ENCODE peak calls at places on chromosomes 16 and 17, in eight cellular contexts. W is epithelial cell of prostate, N is A549, S is left ventricle myocardium inferior, Q is SK-N-SH, V is A673, X is mesendoderm, M is MM.1S. O is an unnamed sample.

GRCh38 chr17:65537343-65537844 is 24.1 kb downstream of the AXIN2 start:
- DNase-seq in W (no peak), N (no peak), S (no peak), Q (no peak), V (no peak), X (no peak), M (no peak), O (no peak)

GRCh38 chr17:61862105-61862574 is 1.2 kb downstream of the BRIP1 start:
- DNase-seq in W (no peak), N (no peak), S (no peak), Q (no peak), V (no peak), X (peak), M (no peak), O (no peak)

GRCh38 chr16:10566613-10567012 is 13.8 kb downstream of the EMP2 start:
- DNase-seq in W (no peak), N (no peak), S (no peak), Q (no peak), V (no peak), X (peak), M (no peak), O (no peak)

GRCh38 chr16:53282975-53283946 is 151.0 kb upstream of the RBL2 start:
- DNase-seq in W (no peak), N (peak), S (no peak), Q (peak), V (peak), X (peak), M (peak), O (no peak)

GRCh38 chr16:85436636-85437160 is 176.4 kb upstream of the GSE1 start:
- DNase-seq in W (no peak), N (no peak), S (no peak), Q (no peak), V (no peak), X (peak), M (no peak), O (peak)

GRCh38 chr17:36149296-36149820 is 27.1 kb downstream of the TBC1D3B start:
- DNase-seq in W (no peak), N (no peak), S (peak), Q (no peak), V (no peak), X (no peak), M (no peak), O (peak)

GRCh38 chr17:79047291-79047920 is 23.4 kb downstream of the C1QTNF1 start:
- DNase-seq in W (no peak), N (no peak), S (no peak), Q (no peak), V (no peak), X (no peak), M (no peak), O (peak)

GRCh38 chr17:79414520-79415065 is 196.3 kb downstream of the RBFOX3 start:
- DNase-seq in W (no peak), N (no peak), S (no peak), Q (no peak), V (no peak), X (no peak), M (no peak), O (no peak)

GRCh38 chr16:56645311-56645710 is 6.4 kb upstream of the MT1B start:
- DNase-seq in W (no peak), N (no peak), S (no peak), Q (no peak), V (no peak), X (no peak), M (no peak), O (no peak)

GRCh38 chr16:53071748-53072301 is 17.0 kb downstream of the CHD9 start:
- DNase-seq in W (no peak), N (no peak), S (peak), Q (peak), V (peak), X (no peak), M (no peak), O (no peak)

GRCh38 chr16:60648260-60648659 is 1388.0 kb downstream of the CDH8 start:
- DNase-seq in W (no peak), N (no peak), S (no peak), Q (no peak), V (no peak), X (no peak), M (no peak), O (no peak)

GRCh38 chr16:4706871-4707270 is 13.5 kb downstream of the NUDT16L1 start:
- DNase-seq in W (no peak), N (no peak), S (no peak), Q (no peak), V (no peak), X (no peak), M (no peak), O (no peak)

GRCh38 chr16:68744744-68745280 is 7.7 kb downstream of the CDH1 start:
- DNase-seq in W (peak), N (peak), S (no peak), Q (no peak), V (no peak), X (peak), M (no peak), O (no peak)

GRCh38 chr17:34776454-34776853 is 184.8 kb downstream of the CCT6B start:
- DNase-seq in W (no peak), N (no peak), S (no peak), Q (peak), V (no peak), X (no peak), M (no peak), O (no peak)

GRCh38 chr17:38598536-38598935 is 7.2 kb downstream of the SRCIN1 start:
- DNase-seq in W (peak), N (peak), S (no peak), Q (peak), V (peak), X (peak), M (peak), O (no peak)

GRCh38 chr16:86962913-86963312 is 354.3 kb downstream of the C16orf95 start:
- DNase-seq in W (no peak), N (no peak), S (no peak), Q (no peak), V (no peak), X (no peak), M (no peak), O (no peak)

GRCh38 chr16:23286131-23286532 is 16.0 kb upstream of the SCNN1B start:
- DNase-seq in W (peak), N (no peak), S (no peak), Q (no peak), V (no peak), X (no peak), M (no peak), O (no peak)

GRCh38 chr16:70512456-70512855 is 10.9 kb downstream of the COG4 start:
- DNase-seq in W (peak), N (no peak), S (no peak), Q (no peak), V (no peak), X (no peak), M (no peak), O (no peak)

GRCh38 chr17:62781826-62782225 is 26.3 kb downstream of the MARCHF10 start:
- DNase-seq in W (no peak), N (no peak), S (no peak), Q (no peak), V (no peak), X (no peak), M (no peak), O (no peak)

GRCh38 chr17:7712111-7712771 is 5.3 kb upstream of the DNAH2 start:
- DNase-seq in W (no peak), N (no peak), S (no peak), Q (peak), V (peak), X (peak), M (no peak), O (no peak)

GRCh38 chr17:40031706-40032105 is 16.5 kb downstream of the CSF3 start:
- DNase-seq in W (no peak), N (no peak), S (no peak), Q (no peak), V (no peak), X (no peak), M (no peak), O (peak)

GRCh38 chr16:56362706-56363105 is 62.6 kb downstream of the AMFR start:
- DNase-seq in W (no peak), N (no peak), S (no peak), Q (no peak), V (no peak), X (no peak), M (no peak), O (peak)

GRCh38 chr17:51347851-51348584 is 87.7 kb downstream of the UTP18 start:
- DNase-seq in W (no peak), N (no peak), S (no peak), Q (no peak), V (no peak), X (no peak), M (no peak), O (no peak)

GRCh38 chr17:80832266-80832676 is 159.4 kb upstream of the CHMP6 start:
- DNase-seq in W (no peak), N (peak), S (no peak), Q (peak), V (peak), X (peak), M (no peak), O (peak)

GRCh38 chr16:22152316-22152715 is 10.0 kb upstream of the SDR42E2 start:
- DNase-seq in W (no peak), N (no peak), S (no peak), Q (no peak), V (no peak), X (no peak), M (no peak), O (no peak)

GRCh38 chr17:17154981-17155380 is 51.2 kb downstream of the PLD6 start:
- DNase-seq in W (no peak), N (no peak), S (no peak), Q (no peak), V (no peak), X (no peak), M (no peak), O (no peak)
- H3K27ac ChIP-seq in W (peak), N (no peak), S (no peak), Q (no peak), V (no peak), X (no peak), M (no peak), O (no peak)

DNA sequence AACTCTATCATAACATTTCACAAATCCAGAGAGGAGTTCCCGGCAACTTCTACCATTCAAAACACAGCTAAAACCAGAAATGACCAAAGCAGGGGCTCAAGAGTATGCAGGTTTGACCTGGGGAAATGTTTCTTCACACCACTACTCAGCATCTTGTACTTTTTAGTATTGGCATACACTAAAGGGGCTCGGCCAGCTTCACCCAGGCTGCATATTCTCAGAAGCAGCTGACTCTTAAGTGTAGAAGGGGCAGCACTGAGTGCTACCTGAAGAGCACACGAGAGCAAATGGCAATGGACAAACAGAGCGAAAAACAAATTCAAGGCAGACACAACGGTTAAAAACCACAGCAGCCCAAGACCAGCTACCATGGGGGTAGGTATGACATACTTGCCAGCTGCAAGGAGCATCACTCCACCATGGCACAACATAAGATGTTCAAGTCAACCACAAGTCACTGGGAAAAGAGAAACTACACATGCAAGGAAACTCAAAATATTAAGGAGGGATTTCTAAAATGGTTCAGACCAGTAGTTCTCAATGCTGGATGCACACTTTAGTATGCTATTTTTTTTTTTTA is 34.4 kb downstream of the N4BP1 start:
- DNase-seq in W (no peak), N (no peak), S (no peak), Q (no peak), V (no peak), X (no peak), M (no peak), O (no peak)
- H3K27ac ChIP-seq in W (no peak), N (no peak), S (no peak), Q (no peak), V (no peak), X (no peak), M (no peak), O (no peak)

GRCh38 chr16:805474-805873 is 4.9 kb upstream of the GNG13 start:
- DNase-seq in W (no peak), N (no peak), S (no peak), Q (no peak), V (no peak), X (no peak), M (no peak), O (no peak)
- H3K27ac ChIP-seq in W (no peak), N (no peak), S (no peak), Q (no peak), V (no peak), X (no peak), M (no peak), O (no peak)

DNA sequence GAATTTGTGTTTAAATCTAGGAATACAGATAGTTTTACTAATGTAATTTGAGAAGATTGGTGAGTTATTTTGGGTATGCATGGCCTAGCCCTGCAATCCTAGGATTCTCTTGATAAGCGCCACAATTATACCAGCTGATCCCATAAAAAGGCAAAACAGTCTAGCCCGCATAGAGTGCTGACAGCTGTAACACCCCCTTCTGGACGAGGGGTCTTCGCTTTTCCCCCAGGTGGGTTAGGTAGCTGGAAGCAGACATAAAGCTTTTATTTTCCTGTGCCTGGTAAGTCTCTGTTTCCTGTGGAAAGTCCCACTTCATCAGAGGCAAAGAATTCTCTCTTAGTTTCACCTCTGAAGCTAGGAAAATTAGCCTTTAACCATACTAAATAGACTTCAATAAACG is 108.3 kb downstream of the YPEL2 start:
- DNase-seq in W (no peak), N (no peak), S (no peak), Q (no peak), V (no peak), X (no peak), M (peak), O (no peak)
- H3K27ac ChIP-seq in W (no peak), N (no peak), S (peak), Q (no peak), V (no peak), X (no peak), M (peak), O (peak)

GRCh38 chr17:9221231-9222180 is 200.2 kb downstream of the NTN1 start:
- DNase-seq in W (no peak), N (no peak), S (no peak), Q (no peak), V (no peak), X (no peak), M (no peak), O (no peak)

GRCh38 chr17:9218911-9219310 is 197.6 kb downstream of the NTN1 start:
- DNase-seq in W (no peak), N (no peak), S (no peak), Q (no peak), V (no peak), X (no peak), M (no peak), O (no peak)

GRCh38 chr17:9220466-9221230 is 199.3 kb downstream of the NTN1 start:
- DNase-seq in W (no peak), N (no peak), S (no peak), Q (no peak), V (no peak), X (no peak), M (no peak), O (no peak)

GRCh38 chr17:9218068-9218635 is 196.8 kb downstream of the NTN1 start:
- DNase-seq in W (no peak), N (no peak), S (no peak), Q (no peak), V (no peak), X (peak), M (no peak), O (no peak)

DNA sequence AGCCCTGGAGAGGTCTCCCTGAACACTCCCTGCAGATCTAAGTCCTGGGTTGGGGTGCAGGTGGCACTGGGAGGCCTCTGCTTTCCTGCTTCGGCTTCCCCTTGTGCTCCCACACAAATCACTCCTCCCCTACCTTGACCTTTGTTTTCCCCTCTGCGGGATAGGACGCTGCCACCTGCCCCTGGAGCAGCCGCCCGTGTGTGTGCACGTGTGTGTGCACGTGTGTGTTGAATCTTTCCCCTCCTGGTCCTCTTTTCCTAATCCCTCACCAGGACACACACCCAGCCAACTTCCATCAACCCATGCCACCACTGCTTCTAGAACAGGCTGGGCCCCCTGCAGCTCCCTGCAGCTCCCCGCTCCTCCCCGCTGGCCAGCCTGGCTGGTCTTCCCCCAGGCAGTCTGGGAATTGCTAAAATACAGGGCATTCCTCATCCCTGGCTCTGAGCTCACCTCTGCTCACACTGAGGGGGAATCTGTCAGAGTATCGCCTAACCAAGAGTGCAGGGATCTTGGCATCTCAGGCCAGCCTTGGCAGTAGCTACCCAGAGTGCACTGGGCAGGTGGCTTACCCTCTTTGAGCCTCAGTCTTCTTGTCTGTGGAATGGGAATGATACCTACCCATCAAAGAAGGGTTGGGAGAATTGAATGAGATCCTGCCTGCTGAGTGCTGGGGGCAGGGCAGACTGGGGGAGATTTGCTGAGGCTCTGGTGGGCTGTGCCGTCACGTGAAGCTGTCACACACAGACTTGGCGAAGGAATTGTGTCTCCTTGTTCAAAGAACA is 198.5 kb downstream of the NTN1 start:
- DNase-seq in W (no peak), N (no peak), S (no peak), Q (no peak), V (no peak), X (peak), M (no peak), O (no peak)
- H3K27ac ChIP-seq in W (no peak), N (no peak), S (no peak), Q (no peak), V (no peak), X (no peak), M (no peak), O (no peak)

DNA sequence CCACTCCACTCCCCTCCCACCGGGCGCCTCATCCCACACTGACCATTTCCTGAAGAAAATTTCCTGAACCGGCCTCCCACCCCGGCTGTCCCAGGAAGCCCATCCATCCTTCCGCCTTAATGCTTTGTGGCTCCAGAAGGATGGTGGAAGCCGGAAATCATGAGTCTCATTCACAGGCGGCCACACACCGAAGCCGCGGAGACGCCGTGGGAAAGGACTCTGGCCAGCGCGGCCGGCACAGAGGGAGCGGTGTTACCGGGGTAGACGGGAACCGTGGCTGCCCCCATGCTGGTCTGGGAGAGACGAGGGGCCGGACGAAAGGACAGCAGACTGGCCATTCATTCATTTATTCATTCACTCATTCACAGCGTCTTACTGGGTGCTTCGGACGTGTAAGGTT is 326.7 kb downstream of the SEC14L1 start:
- DNase-seq in W (no peak), N (no peak), S (no peak), Q (no peak), V (no peak), X (no peak), M (peak), O (no peak)
- H3K27ac ChIP-seq in W (no peak), N (no peak), S (peak), Q (no peak), V (no peak), X (no peak), M (no peak), O (no peak)

GRCh38 chr16:937311-937710 is 33.5 kb downstream of the LMF1 start:
- DNase-seq in W (no peak), N (no peak), S (no peak), Q (no peak), V (no peak), X (no peak), M (no peak), O (no peak)

GRCh38 chr16:939941-940340 is 30.8 kb downstream of the LMF1 start:
- DNase-seq in W (no peak), N (no peak), S (no peak), Q (no peak), V (no peak), X (no peak), M (no peak), O (no peak)

GRCh38 chr16:939311-939710 is 31.5 kb downstream of the LMF1 start:
- DNase-seq in W (no peak), N (no peak), S (no peak), Q (no peak), V (no peak), X (no peak), M (no peak), O (no peak)

GRCh38 chr16:937723-938122 is 33.1 kb downstream of the LMF1 start:
- DNase-seq in W (no peak), N (no peak), S (no peak), Q (no peak), V (no peak), X (no peak), M (no peak), O (no peak)

DNA sequence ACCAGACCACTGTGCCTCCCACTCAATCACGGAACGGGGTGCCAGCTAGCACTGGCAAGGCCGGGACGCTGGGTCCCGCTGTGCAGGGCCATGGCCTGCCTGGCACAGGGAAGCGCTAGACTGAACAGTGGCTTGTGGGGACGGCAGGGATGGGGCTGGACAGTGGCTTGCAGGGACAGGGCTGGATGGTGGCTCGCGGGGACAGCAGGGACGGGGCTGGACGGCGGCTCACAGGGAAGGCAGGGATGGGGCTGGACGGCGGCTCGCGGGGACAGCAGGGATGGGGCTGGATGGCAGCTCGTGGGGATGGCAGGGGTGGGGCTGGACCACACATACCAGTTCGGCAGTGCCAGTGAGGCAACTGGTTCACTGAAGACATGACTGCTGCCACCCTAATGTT is 32.6 kb downstream of the LMF1 start:
- DNase-seq in W (no peak), N (no peak), S (no peak), Q (no peak), V (no peak), X (no peak), M (no peak), O (no peak)
- H3K27ac ChIP-seq in W (no peak), N (no peak), S (no peak), Q (no peak), V (no peak), X (no peak), M (no peak), O (no peak)

GRCh38 chr16:81071816-81072215 is 5.2 kb downstream of the C16orf46 start:
- DNase-seq in W (peak), N (no peak), S (no peak), Q (no peak), V (no peak), X (peak), M (no peak), O (no peak)
- H3K27ac ChIP-seq in W (peak), N (no peak), S (no peak), Q (no peak), V (no peak), X (no peak), M (no peak), O (no peak)

O was measured in aorta.